ENCODE peak calls at places on chromosomes 11 and 22, in five cellular contexts. O is HCT116, A is upper lobe of left lung, X is spleen, B is endothelial cell of umbilical vein. L is an unnamed sample.

GRCh38 chr11:86279713-86280112 is 22.3 kb upstream of the HIKESHI start:
- DNase-seq in O (no peak), A (no peak), X (no peak), B (no peak), L (no peak)

GRCh38 chr11:128565881-128566280 is 21.5 kb downstream of the ETS1 start:
- DNase-seq in O (no peak), A (no peak), X (no peak), B (no peak), L (no peak)

GRCh38 chr22:26805131-26805530 is 147.7 kb downstream of the MIAT start:
- DNase-seq in O (no peak), A (no peak), X (no peak), B (no peak), L (no peak)

GRCh38 chr22:46044718-46045458 is 67.9 kb upstream of the WNT7B start:
- DNase-seq in O (no peak), A (peak; percentile 45), X (peak; percentile 90), B (no peak), L (peak; percentile 50)

GRCh38 chr11:86214710-86215109 is 29.8 kb upstream of the EED start:
- DNase-seq in O (no peak), A (no peak), X (no peak), B (no peak), L (no peak)

GRCh38 chr11:100445231-100445735 is 241.8 kb upstream of the ARHGAP42 start:
- DNase-seq in O (no peak), A (no peak), X (no peak), B (peak; percentile 13), L (peak; percentile 62)

GRCh38 chr11:8168485-8169257 is at the start of gene RIC3:
- DNase-seq in O (no peak), A (peak; percentile 34), X (peak; percentile 87), B (no peak), L (peak; percentile 33)

GRCh38 chr11:61709572-61709971 is 29.4 kb downstream of the DAGLA start:
- DNase-seq in O (no peak), A (no peak), X (no peak), B (no peak), L (no peak)

DNA sequence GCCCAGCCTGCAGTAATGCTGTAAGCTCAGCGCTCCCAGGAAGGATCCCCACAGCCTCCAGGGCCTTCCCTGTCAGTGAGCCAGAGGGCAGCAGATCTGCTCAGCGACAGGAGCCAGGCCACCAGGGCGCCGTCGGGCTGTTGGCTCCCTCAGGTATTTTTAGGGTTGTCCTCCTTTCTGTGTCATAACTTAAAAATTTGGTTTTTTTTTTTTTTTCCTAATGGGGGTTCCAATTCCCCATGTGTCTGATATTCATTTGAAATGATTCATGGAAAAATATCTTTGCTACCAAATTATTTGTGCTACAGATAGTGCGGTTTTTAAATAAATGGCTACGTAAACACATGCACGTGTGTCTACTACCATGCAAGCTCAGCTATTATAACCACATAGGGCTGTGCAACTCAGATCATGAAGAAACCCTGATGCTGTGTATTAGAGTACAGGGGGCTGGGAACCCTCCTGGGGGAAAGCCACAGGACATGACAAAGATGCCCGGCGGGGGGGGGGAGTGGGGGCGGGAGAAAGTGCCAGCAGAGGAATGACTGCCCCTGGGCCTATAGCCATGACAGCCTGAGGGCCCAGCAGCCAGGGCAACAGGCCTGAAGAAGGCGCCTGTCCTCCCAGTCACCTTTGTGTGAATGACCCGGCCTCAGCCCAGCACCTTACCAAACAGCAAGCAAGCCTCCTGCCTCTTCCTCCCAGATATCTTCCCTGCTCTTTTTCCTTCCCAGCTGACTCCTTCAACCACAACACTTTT is 89.3 kb downstream of the NAT10 start:
- DNase-seq in O (no peak), A (no peak), X (no peak), B (no peak), L (no peak)
- TF ChIP-seq CTCF in O (no peak), A (no peak), X (no peak), B (no peak), L (no peak)

DNA sequence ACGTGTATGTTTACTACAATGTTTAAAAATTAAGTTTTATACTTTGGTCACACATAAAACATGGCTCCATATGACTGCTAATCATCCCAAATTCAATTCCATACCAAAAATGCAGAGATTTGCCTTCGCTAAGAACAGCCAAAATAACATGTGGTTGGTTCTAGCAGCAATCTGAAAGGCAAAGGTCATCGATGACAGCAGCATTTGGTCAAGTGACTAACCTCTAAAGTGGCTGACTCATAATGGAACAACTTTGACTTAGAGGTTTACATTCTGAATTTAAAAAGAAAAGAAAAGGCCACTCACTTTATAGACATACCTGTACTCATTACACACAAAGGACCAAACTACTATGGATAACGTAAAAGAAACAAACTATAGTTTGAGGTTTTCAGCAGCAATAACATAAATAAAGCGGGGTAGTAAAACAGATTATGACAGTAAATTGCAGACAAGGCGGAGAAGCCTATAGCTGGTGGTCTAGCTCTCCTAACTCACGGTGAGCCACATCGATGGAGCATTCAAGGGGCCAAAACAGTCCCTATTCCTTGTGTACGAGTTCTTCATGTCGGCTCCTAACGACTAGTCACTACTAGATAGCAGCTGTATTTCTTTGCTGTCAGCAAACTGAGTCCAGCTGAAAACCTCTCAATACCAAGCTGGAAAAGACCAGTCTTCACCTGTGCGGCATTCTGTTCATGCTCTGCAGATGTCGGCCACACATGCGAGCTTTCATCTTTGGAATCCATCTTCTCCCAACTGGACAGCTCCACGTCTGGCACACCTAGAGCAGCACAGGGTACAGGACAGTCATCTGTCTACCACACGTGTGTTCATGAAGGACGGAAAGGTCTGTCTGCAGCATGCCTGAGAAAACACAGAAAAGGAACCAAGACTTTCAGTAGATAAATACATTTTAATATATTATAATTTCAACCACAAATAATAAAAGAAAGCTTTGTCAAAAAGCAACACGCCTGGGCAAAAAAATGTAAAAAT is 42.1 kb downstream of the PRDM10 start:
- DNase-seq in O (peak; percentile 56), A (no peak), X (no peak), B (peak; percentile 58), L (no peak)
- TF ChIP-seq POLR2AphosphoS5 in O (no peak), A (no peak), X (no peak), B (peak; percentile 48), L (no peak)

GRCh38 chr22:33920927-33921575 is 775 bp upstream of the LARGE1 start:
- DNase-seq in O (peak; percentile 57), A (peak; percentile 97), X (peak; percentile 97), B (peak; percentile 84), L (peak; percentile 99)
- TF ChIP-seq POLR2A in O (no peak), A (no peak), X (peak; percentile 65), B (no peak), L (no peak)

DNA sequence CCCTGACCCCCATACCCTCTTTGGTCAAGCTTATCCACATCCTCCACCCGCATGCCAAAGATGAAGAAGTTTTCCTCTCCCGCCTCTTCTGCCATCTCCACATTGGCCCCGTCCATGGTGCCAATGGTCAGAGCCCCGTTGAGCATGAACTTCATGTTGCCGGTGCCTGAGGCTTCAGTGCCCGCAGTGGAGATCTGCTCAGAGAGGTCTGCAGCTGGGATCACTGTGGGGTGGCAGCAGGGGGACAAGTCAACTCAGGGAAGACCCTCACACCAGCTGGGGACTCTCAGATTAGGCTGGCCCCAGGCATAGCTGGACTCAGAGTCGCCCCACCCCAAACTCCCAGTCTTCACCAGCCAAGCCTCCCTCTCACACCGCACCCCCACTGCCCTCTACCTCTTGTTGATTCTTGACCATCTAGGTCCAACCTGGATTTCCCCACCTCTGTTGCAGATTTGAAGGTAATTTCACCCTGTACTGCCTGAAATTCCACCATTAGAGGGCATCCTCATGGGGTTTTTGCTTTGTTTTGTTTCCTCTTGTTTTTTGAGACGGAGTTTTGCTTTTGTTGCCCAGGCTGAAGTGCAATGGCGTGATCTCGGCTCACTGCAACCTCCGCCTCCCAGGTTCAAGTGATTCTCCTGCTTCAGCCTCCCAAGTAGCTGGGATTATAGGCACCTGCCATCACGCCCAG is 6.6 kb upstream of the RASGRP2 start:
- DNase-seq in O (no peak), A (no peak), X (peak; percentile 73), B (no peak), L (no peak)
- TF ChIP-seq CTCF in O (no peak), A (no peak), X (no peak), B (no peak), L (no peak)

GRCh38 chr22:28741200-28741757 is 341 bp downstream of the CHEK2 start:
- DNase-seq in O (no peak), A (no peak), X (peak; percentile 64), B (no peak), L (no peak)

GRCh38 chr22:28741758-28742561 is at the start of the genes CHEK2 and HSCB:
- DNase-seq in O (peak; percentile 97), A (peak; percentile 99), X (peak; percentile 97), B (peak; percentile 99), L (peak; percentile 98)

GRCh38 chr22:28743852-28744251 is 2.0 kb downstream of the HSCB start:
- DNase-seq in O (no peak), A (no peak), X (peak; percentile 7), B (no peak), L (no peak)

DNA sequence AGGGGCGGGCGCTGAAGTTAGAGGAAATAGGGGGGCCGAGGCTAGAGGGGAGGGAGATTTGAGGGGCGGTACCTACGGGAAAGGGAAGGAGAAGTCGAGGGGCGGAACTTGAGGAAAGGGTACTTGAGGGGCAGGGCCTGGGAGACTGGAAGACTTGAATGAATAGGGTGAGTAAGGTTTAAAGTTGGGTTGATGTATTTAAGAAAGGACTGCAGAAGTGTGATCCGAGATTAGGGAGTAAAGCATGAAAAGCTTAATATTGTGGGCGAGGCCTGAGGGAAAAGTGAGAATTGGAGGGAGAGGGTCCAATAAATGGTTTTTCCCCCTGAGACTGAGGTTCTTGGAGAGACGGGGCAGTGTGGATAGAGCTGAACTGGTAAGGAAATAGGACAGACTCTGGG is 723 bp downstream of the HSCB start:
- DNase-seq in O (no peak), A (no peak), X (no peak), B (no peak), L (no peak)
- TF ChIP-seq POLR2AphosphoS5 in O (no peak), A (no peak), X (no peak), B (no peak), L (no peak)

L was measured in stomach.